ENCODE peak calls at places on chromosomes 3 and 15, in six cellular contexts. E is IMR-90, I is uterus, W is sigmoid colon, A is GM12891, F is thyroid gland. S is an unnamed sample.

GRCh38 chr3:39104961-39105686 is 2.3 kb downstream of the GORASP1 start:
- DNase-seq in E (no peak), I (no peak), W (no peak), A (no peak), F (peak), S (no peak)

GRCh38 chr15:54101664-54102270 is 123.5 kb downstream of the UNC13C start:
- DNase-seq in E (peak), I (no peak), W (no peak), A (no peak), F (no peak), S (no peak)

GRCh38 chr15:75349851-75350588 is 3.2 kb downstream of the NEIL1 start:
- DNase-seq in E (no peak), I (no peak), W (no peak), A (peak), F (peak), S (no peak)

GRCh38 chr15:80957556-80957955 is 32.1 kb downstream of the MESD start:
- DNase-seq in E (peak), I (no peak), W (no peak), A (no peak), F (no peak), S (no peak)

GRCh38 chr3:48016336-48016973 is at the start of gene MAP4:
- DNase-seq in E (peak), I (no peak), W (no peak), A (no peak), F (no peak), S (no peak)

GRCh38 chr15:59051867-59052861 is 52.8 kb upstream of the CCNB2 start:
- DNase-seq in E (no peak), I (no peak), W (no peak), A (no peak), F (no peak), S (no peak)

GRCh38 chr3:184746131-184747120 is 34.6 kb upstream of the MAGEF1 start:
- DNase-seq in E (no peak), I (no peak), W (no peak), A (no peak), F (no peak), S (no peak)

GRCh38 chr3:12479919-12480425 is 4.3 kb upstream of the TSEN2 start:
- DNase-seq in E (peak), I (peak), W (no peak), A (peak), F (no peak), S (peak)

GRCh38 chr3:145953316-145953715 is 207.7 kb downstream of the PLOD2 start:
- DNase-seq in E (no peak), I (no peak), W (no peak), A (no peak), F (no peak), S (no peak)

GRCh38 chr15:50112488-50113186 is 6.4 kb downstream of the ATP8B4 start:
- DNase-seq in E (no peak), I (no peak), W (no peak), A (no peak), F (no peak), S (no peak)

GRCh38 chr3:64238971-64239667 is 13.9 kb upstream of the PRICKLE2 start:
- DNase-seq in E (peak), I (peak), W (peak), A (no peak), F (no peak), S (peak)

GRCh38 chr15:41401904-41402267 is 410 bp downstream of the NDUFAF1 start:
- DNase-seq in E (no peak), I (no peak), W (no peak), A (no peak), F (no peak), S (no peak)

GRCh38 chr3:184565421-184566211 is 4.0 kb downstream of the EPHB3 start:
- DNase-seq in E (peak), I (peak), W (no peak), A (no peak), F (peak), S (peak)

GRCh38 chr15:62107561-62108110 is 40.9 kb downstream of the C2CD4A start:
- DNase-seq in E (peak), I (no peak), W (no peak), A (no peak), F (no peak), S (no peak)

GRCh38 chr15:48330045-48330840 is 986 bp upstream of the DUT start:
- DNase-seq in E (peak), I (no peak), W (no peak), A (no peak), F (no peak), S (no peak)

GRCh38 chr3:72907851-72908620 is 20.2 kb downstream of the GXYLT2 start:
- DNase-seq in E (peak), I (peak), W (no peak), A (no peak), F (peak), S (peak)

GRCh38 chr15:77901921-77902750 is 175.4 kb downstream of the TBC1D2B start:
- DNase-seq in E (no peak), I (no peak), W (peak), A (no peak), F (no peak), S (no peak)

GRCh38 chr3:123440181-123440580 is 8.7 kb downstream of the ADCY5 start:
- DNase-seq in E (no peak), I (no peak), W (no peak), A (no peak), F (no peak), S (no peak)

GRCh38 chr3:136624894-136625815 is 127.0 kb downstream of the STAG1 start:
- DNase-seq in E (no peak), I (no peak), W (no peak), A (no peak), F (peak), S (no peak)

GRCh38 chr3:64645236-64645635 is 42.6 kb downstream of the ADAMTS9 start:
- DNase-seq in E (no peak), I (no peak), W (no peak), A (no peak), F (no peak), S (no peak)

GRCh38 chr3:53236112-53236841 is 19.5 kb downstream of the TKT start:
- DNase-seq in E (peak), I (peak), W (peak), A (no peak), F (peak), S (peak)

GRCh38 chr15:49889525-49889924 is 229.5 kb downstream of the ATP8B4 start:
- DNase-seq in E (no peak), I (no peak), W (no peak), A (no peak), F (no peak), S (no peak)

GRCh38 chr15:76203766-76204557 is 107.3 kb downstream of the ETFA start:
- DNase-seq in E (no peak), I (peak), W (peak), A (no peak), F (no peak), S (no peak)

GRCh38 chr3:174533286-174533685 is 325.8 kb upstream of the NAALADL2 start:
- DNase-seq in E (peak), I (no peak), W (no peak), A (no peak), F (no peak), S (peak)

GRCh38 chr3:16978234-16978920 is 93.6 kb downstream of the PLCL2 start:
- DNase-seq in E (peak), I (no peak), W (no peak), A (no peak), F (no peak), S (no peak)

GRCh38 chr3:133759740-133760069 is 13.5 kb downstream of the TF start:
- DNase-seq in E (no peak), I (no peak), W (no peak), A (no peak), F (no peak), S (no peak)

GRCh38 chr3:96959902-96960596 is 145.7 kb downstream of the EPHA6 start:
- DNase-seq in E (no peak), I (no peak), W (no peak), A (no peak), F (no peak), S (no peak)

GRCh38 chr3:94417963-94418455 is 355.1 kb downstream of the NSUN3 start:
- DNase-seq in E (no peak), I (no peak), W (no peak), A (no peak), F (no peak), S (no peak)

GRCh38 chr15:57878573-57878972 is 172.1 kb downstream of the POLR2M start:
- DNase-seq in E (no peak), I (no peak), W (no peak), A (no peak), F (no peak), S (no peak)

GRCh38 chr15:60299452-60300047 is 98.2 kb downstream of the ANXA2 start:
- DNase-seq in E (no peak), I (peak), W (no peak), A (no peak), F (no peak), S (no peak)

GRCh38 chr15:67865331-67865730 is 25.5 kb upstream of the RNU6-1 start:
- DNase-seq in E (peak), I (no peak), W (no peak), A (no peak), F (no peak), S (no peak)

GRCh38 chr3:36434682-36435426 is 54.5 kb downstream of the STAC start:
- DNase-seq in E (no peak), I (no peak), W (no peak), A (no peak), F (no peak), S (no peak)

GRCh38 chr3:74267583-74268184 is 346.8 kb downstream of the CNTN3 start:
- DNase-seq in E (peak), I (peak), W (no peak), A (peak), F (peak), S (peak)

GRCh38 chr15:36988947-36989346 is 111.4 kb downstream of the MEIS2 start:
- DNase-seq in E (peak), I (no peak), W (no peak), A (no peak), F (no peak), S (no peak)

GRCh38 chr3:162141232-162141631 is 644.6 kb downstream of the OTOL1 start:
- DNase-seq in E (peak), I (no peak), W (no peak), A (no peak), F (no peak), S (no peak)

GRCh38 chr3:136750922-136751258 is 1.3 kb downstream of the STAG1 start:
- DNase-seq in E (peak), I (no peak), W (no peak), A (no peak), F (no peak), S (no peak)

DNA sequence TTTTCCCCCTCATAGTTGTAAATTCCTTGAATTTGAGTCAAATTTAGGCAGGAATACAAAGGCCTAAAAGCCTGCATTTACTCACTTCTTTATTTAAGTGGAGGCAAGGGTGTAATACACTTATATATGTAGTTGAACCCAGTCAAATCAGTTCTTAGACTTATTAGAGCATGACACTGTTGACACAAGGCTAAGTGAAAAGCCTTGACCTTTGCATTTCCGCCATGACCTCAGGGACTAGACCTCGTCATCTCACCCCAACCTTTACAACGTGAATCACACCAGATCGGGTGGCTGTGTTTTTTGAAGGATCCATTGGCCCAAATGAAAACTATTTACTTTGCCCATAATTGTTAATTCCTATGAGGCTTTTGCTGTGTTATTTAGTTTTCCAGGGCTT is 774.4 kb downstream of the ROBO1 start:
- DNase-seq in E (no peak), I (no peak), W (no peak), A (no peak), F (no peak), S (no peak)
- TF ChIP-seq POLR2A in E (no peak), I (no peak), W (no peak), A (no peak), F (no peak), S (no peak)

DNA sequence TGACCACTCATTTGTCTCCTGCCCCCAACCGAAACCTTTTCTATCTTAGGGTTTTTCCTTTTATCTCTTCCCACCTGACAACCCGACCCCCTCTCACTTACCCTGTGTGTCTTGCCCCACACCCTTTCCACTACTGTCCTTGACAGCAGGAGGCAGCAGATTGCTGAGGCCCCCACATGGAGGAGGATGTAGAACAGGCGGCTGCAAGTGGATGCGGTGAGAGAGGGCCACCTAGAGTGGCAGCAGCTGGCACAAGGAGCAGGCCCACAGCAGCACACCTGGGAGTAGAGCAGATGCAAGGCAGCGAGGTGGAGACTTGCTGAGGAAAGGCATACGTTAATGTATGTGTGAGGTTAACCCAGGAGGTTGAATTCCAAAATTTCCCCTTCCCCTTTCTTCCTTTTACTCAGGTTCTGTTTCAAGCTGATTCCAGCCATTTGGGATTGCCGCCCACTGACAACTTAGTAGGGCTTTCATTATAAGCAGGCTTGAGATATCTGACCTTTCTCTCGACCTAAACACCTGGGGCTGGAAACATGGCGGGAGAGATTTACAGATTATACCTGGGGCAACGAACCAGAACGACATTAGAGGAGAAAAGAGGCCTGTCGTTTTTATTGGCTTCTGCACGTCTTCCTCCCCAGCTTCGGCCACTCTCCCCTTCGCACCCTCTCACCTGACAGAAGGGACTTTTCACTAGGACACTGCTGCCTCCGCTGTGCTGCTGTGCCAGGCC is 643 bp downstream of the SERINC4 start:
- DNase-seq in E (no peak), I (no peak), W (no peak), A (no peak), F (no peak), S (no peak)
- TF ChIP-seq POLR2A in E (no peak), I (no peak), W (no peak), A (no peak), F (no peak), S (no peak)

GRCh38 chr3:56800373-56801150 is 1.2 kb downstream of the ARHGEF3 start:
- DNase-seq in E (no peak), I (no peak), W (no peak), A (no peak), F (peak), S (no peak)
- TF ChIP-seq POLR2A in E (no peak), I (no peak), W (no peak), A (no peak), F (no peak), S (no peak)

DNA sequence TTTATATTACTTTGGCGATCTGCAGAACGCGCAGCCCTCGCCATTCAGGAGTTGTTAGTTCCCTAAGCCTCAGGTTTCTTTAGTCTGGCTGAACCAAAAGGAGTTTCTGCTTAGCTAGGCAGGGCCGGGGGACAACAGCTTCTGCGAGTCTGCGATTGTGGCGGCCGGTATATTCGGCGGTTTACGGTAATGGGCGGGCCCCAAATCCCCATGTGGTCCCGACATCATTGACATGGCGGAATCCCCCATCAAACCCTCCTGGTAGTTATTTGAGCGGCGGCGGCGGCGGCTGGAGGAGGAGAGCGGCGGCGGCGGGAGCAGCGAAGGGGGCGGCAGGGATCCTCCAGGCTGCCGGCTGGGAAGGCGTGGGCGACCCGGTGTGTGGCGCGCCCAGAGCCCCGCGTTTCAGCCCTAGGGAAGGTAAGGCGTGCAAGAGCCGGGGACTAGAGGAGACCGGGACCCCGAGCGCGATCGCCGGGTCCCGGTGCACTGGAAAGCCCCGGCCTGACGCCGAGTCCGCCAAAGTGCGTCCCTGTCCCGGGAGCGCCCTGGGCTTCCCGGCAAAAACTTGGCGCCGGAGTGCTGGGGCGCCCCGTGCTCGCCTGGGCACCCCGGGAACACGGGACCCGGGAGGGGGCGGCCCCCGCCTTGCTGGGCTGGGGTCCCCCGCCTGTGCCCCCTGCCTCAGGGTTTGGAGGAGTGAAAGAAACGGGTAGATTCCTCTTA is at the start of gene FNDC3B:
- DNase-seq in E (peak), I (peak), W (peak), A (peak), F (peak), S (peak)
- TF ChIP-seq POLR2A in E (peak), I (peak), W (peak), A (peak), F (peak), S (peak)

DNA sequence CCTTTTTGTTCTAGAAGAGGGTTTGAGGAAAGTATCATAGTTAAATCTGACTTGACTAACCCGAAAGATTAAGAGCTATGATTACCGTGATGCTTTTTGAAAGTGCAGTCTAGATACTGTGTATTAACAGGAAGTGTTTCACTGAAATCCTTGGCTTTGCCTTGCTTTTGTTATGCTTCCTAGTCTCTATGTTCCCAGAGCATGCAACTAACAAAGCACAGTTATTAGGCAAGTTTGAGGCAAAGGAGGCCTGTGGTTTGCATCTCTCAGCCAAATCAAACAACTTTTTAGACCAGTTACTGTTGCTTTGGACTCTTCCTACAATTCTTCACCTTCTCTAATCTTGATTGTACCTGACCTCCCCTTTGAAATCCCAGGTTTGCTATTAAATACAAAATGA is 3.9 kb downstream of the LXN start:
- DNase-seq in E (peak), I (no peak), W (no peak), A (no peak), F (no peak), S (no peak)
- TF ChIP-seq POLR2A in E (no peak), I (no peak), W (no peak), A (no peak), F (no peak), S (no peak)

GRCh38 chr3:50570508-50571279 is 1.4 kb downstream of the HEMK1 start:
- DNase-seq in E (no peak), I (no peak), W (no peak), A (no peak), F (no peak), S (no peak)

GRCh38 chr3:50568947-50569749 is at the start of gene HEMK1:
- DNase-seq in E (peak), I (peak), W (peak), A (peak), F (peak), S (peak)

GRCh38 chr3:50567011-50567385 is 549 bp downstream of the C3orf18 start:
- DNase-seq in E (no peak), I (no peak), W (no peak), A (no peak), F (no peak), S (no peak)

GRCh38 chr3:50564321-50564720 is 3.2 kb downstream of the C3orf18 start:
- DNase-seq in E (no peak), I (no peak), W (no peak), A (no peak), F (no peak), S (no peak)

GRCh38 chr3:50567386-50568182 is at the start of gene C3orf18:
- DNase-seq in E (peak), I (peak), W (peak), A (peak), F (peak), S (peak)
- TF ChIP-seq POLR2A in E (no peak), I (peak), W (no peak), A (no peak), F (no peak), S (peak)

S was measured in H54.